ENCODE peak calls at places on chromosomes 1 and 21, in six cellular contexts. M, P, R, O, H and X are unnamed samples.

GRCh38 chr1:9086796-9087195 is 17.4 kb upstream of the SLC2A5 start:
- DNase-seq in H (no peak), M (no peak), R (no peak), O (no peak), P (peak), X (no peak)

GRCh38 chr1:209751627-209752231 is 4.1 kb upstream of the TRAF3IP3 start:
- DNase-seq in P (no peak), O (no peak), M (no peak), R (no peak), H (no peak), X (no peak)

GRCh38 chr1:31768939-31769704 is 5.0 kb upstream of the ADGRB2 start:
- DNase-seq in R (no peak), P (no peak), O (no peak), H (no peak), M (no peak), X (no peak)

GRCh38 chr1:204287466-204287881 is 72.3 kb downstream of the PLEKHA6 start:
- DNase-seq in O (no peak), R (no peak), P (no peak), M (no peak), H (no peak), X (no peak)

GRCh38 chr1:10057744-10058294 is 25.1 kb downstream of the UBE4B start:
- DNase-seq in R (no peak), P (no peak), H (no peak), M (no peak), O (no peak), X (no peak)

GRCh38 chr1:54969879-54970278 is 10.5 kb upstream of the TMEM61 start:
- DNase-seq in H (no peak), R (no peak), M (no peak), O (no peak), P (no peak), X (no peak)

GRCh38 chr1:17502326-17502778 is 37.1 kb upstream of the ARHGEF10L start:
- DNase-seq in R (no peak), O (peak), P (peak), H (peak), M (peak), X (peak)

GRCh38 chr1:8980656-8981055 is 35.0 kb downstream of the CA6 start:
- DNase-seq in H (no peak), R (no peak), P (no peak), O (no peak), M (no peak), X (no peak)

GRCh38 chr1:154590756-154591155 is 17.2 kb downstream of the ADAR start:
- DNase-seq in M (no peak), H (no peak), P (no peak), R (no peak), O (no peak), X (no peak)

GRCh38 chr1:21100496-21100895 is 76.2 kb downstream of the EIF4G3 start:
- DNase-seq in R (no peak), M (no peak), H (no peak), P (no peak), O (peak), X (no peak)

GRCh38 chr1:116754203-116754977 is at the start of gene CD2:
- DNase-seq in P (no peak), M (no peak), O (no peak), H (no peak), R (no peak), X (no peak)

GRCh38 chr1:159008744-159009188 is 941 bp upstream of the IFI16 start:
- DNase-seq in P (peak), R (no peak), M (no peak), O (no peak), H (no peak), X (peak)

GRCh38 chr1:244605835-244606234 is 47.1 kb upstream of the DESI2 start:
- DNase-seq in R (no peak), H (no peak), O (no peak), M (no peak), P (no peak), X (no peak)

GRCh38 chr21:46038871-46039397 is 57.4 kb downstream of the COL6A1 start:
- DNase-seq in R (no peak), H (no peak), P (peak), M (no peak), O (no peak), X (peak)

GRCh38 chr1:66374561-66375111 is 159.3 kb upstream of the SGIP1 start:
- DNase-seq in M (no peak), H (peak), R (peak), P (peak), O (no peak), X (peak)

GRCh38 chr21:46227811-46228344 is 696 bp downstream of the LSS start:
- DNase-seq in H (peak), M (peak), R (no peak), P (no peak), O (no peak), X (no peak)

GRCh38 chr1:90400121-90400520 is 317.0 kb downstream of the BARHL2 start:
- DNase-seq in H (no peak), R (no peak), M (no peak), O (no peak), P (no peak), X (peak)

GRCh38 chr1:180358649-180359048 is 128.6 kb downstream of the LHX4 start:
- DNase-seq in R (no peak), O (peak), H (peak), M (peak), P (peak), X (no peak)

GRCh38 chr1:96596226-96596625 is 125.4 kb upstream of the PTBP2 start:
- DNase-seq in R (no peak), M (peak), H (peak), O (peak), P (peak), X (peak)

GRCh38 chr1:219088778-219089557 is 84.7 kb upstream of the LYPLAL1 start:
- DNase-seq in O (no peak), P (peak), M (peak), H (no peak), R (peak), X (peak)

GRCh38 chr1:218900621-218901020 is 273.1 kb upstream of the LYPLAL1 start:
- DNase-seq in H (no peak), P (peak), R (no peak), O (no peak), M (no peak), X (no peak)

GRCh38 chr21:17602874-17603273 is 9.8 kb downstream of the BTG3 start:
- DNase-seq in P (peak), O (peak), H (no peak), R (no peak), M (no peak), X (peak)

GRCh38 chr1:50735443-50735842 is 224.6 kb downstream of the FAF1 start:
- DNase-seq in O (peak), M (peak), R (no peak), P (peak), H (peak), X (no peak)

GRCh38 chr21:18529253-18529652 is 125.7 kb upstream of the TMPRSS15 start:
- DNase-seq in M (no peak), R (peak), O (peak), H (no peak), P (no peak), X (peak)

GRCh38 chr1:37932759-37933158 is 14.1 kb downstream of the INPP5B start:
- DNase-seq in O (no peak), P (peak), R (peak), H (no peak), M (no peak), X (peak)

GRCh38 chr1:25549273-25550154 is 6.1 kb downstream of the LDLRAP1 start:
- DNase-seq in H (peak), O (no peak), R (no peak), M (no peak), P (peak), X (peak)

GRCh38 chr1:200708769-200709168 is 29.9 kb upstream of the CAMSAP2 start:
- DNase-seq in M (no peak), P (peak), O (no peak), H (no peak), R (peak), X (peak)

GRCh38 chr1:165910764-165911421 is 83.5 kb downstream of the UCK2 start:
- DNase-seq in H (no peak), O (no peak), M (no peak), P (no peak), R (no peak), X (no peak)

GRCh38 chr1:114701931-114702330 is 6.6 kb upstream of the AMPD1 start:
- DNase-seq in M (no peak), P (no peak), O (no peak), R (no peak), H (no peak), X (no peak)

GRCh38 chr1:8643542-8644536 is 173.6 kb downstream of the RERE start:
- DNase-seq in R (no peak), O (no peak), H (peak), P (no peak), M (no peak), X (no peak)

GRCh38 chr1:24898909-24899439 is 31.1 kb downstream of the RUNX3 start:
- DNase-seq in R (no peak), H (no peak), M (no peak), O (no peak), P (no peak), X (no peak)

GRCh38 chr1:147641695-147642592 is 28.4 kb downstream of the ACP6 start:
- DNase-seq in H (peak), O (peak), P (peak), M (peak), R (peak), X (peak)

GRCh38 chr1:45266151-45266801 is 59.9 kb upstream of the ZSWIM5 start:
- DNase-seq in O (no peak), R (no peak), H (no peak), M (peak), P (peak), X (peak)

GRCh38 chr1:13498553-13498952 is 15.2 kb downstream of the LRRC38 start:
- DNase-seq in P (no peak), M (no peak), R (no peak), O (peak), H (no peak), X (no peak)

GRCh38 chr1:162230096-162230495 is 146.6 kb downstream of the SPATA46 start:
- DNase-seq in R (no peak), P (peak), H (peak), O (peak), M (no peak), X (peak)

GRCh38 chr1:24086466-24086865 is 25.5 kb downstream of the MYOM3 start:
- DNase-seq in M (no peak), P (no peak), O (no peak), H (no peak), R (no peak), X (no peak)